ENCODE peak calls at places on chromosomes 13 and 19, in five cellular contexts. One of them, this sample, is unnamed.

GRCh38 chr19:1855828-1856255 is 7.5 kb downstream of the KLF16 start:
- DNase-seq in AG10803: peak; percentile 47
- DNase-seq in progenitor cell of endocrine pancreas: no peak
- DNase-seq in CD4-positive, alpha-beta T cell: no peak
- DNase-seq in left ventricle myocardium inferior: no peak
- DNase-seq in this sample: no peak

GRCh38 chr19:35899547-35900214 is 659 bp downstream of the NFKBID start:
- DNase-seq in progenitor cell of endocrine pancreas: peak; percentile 29
- DNase-seq in CD4-positive, alpha-beta T cell: peak; percentile 84
- DNase-seq in left ventricle myocardium inferior: peak; percentile 82
- DNase-seq in AG10803: peak; percentile 79
- DNase-seq in this sample: peak; percentile 84

GRCh38 chr19:10295305-10295846 is 5.6 kb downstream of the ICAM5 start:
- DNase-seq in AG10803: no peak
- DNase-seq in CD4-positive, alpha-beta T cell: peak; percentile 61
- DNase-seq in left ventricle myocardium inferior: no peak
- DNase-seq in progenitor cell of endocrine pancreas: no peak
- DNase-seq in this sample: peak; percentile 70

GRCh38 chr19:14167594-14168138 is 31.3 kb upstream of the ASF1B start:
- DNase-seq in AG10803: no peak
- DNase-seq in progenitor cell of endocrine pancreas: no peak
- DNase-seq in CD4-positive, alpha-beta T cell: peak; percentile 34
- DNase-seq in left ventricle myocardium inferior: no peak
- DNase-seq in this sample: peak; percentile 40

GRCh38 chr19:30799854-30800755 is 427.9 kb downstream of the ZNF536 start:
- DNase-seq in CD4-positive, alpha-beta T cell: no peak
- DNase-seq in left ventricle myocardium inferior: peak; percentile 44
- DNase-seq in AG10803: peak; percentile 8
- DNase-seq in progenitor cell of endocrine pancreas: peak; percentile 54
- DNase-seq in this sample: no peak

GRCh38 chr19:30722236-30722635 is 350.1 kb downstream of the ZNF536 start:
- DNase-seq in AG10803: no peak
- DNase-seq in left ventricle myocardium inferior: no peak
- DNase-seq in CD4-positive, alpha-beta T cell: no peak
- DNase-seq in progenitor cell of endocrine pancreas: no peak
- DNase-seq in this sample: no peak

GRCh38 chr13:60369242-60369641 is 27.8 kb upstream of the TDRD3 start:
- DNase-seq in CD4-positive, alpha-beta T cell: no peak
- DNase-seq in left ventricle myocardium inferior: no peak
- DNase-seq in progenitor cell of endocrine pancreas: no peak
- DNase-seq in AG10803: no peak
- DNase-seq in this sample: no peak

GRCh38 chr19:756232-756631 is 5.3 kb downstream of the MISP start:
- DNase-seq in progenitor cell of endocrine pancreas: no peak
- DNase-seq in CD4-positive, alpha-beta T cell: no peak
- DNase-seq in AG10803: peak; percentile 26
- DNase-seq in left ventricle myocardium inferior: no peak
- DNase-seq in this sample: no peak

GRCh38 chr13:63910406-63910957 is 2494.8 kb upstream of the PCDH20 start:
- DNase-seq in progenitor cell of endocrine pancreas: no peak
- DNase-seq in AG10803: no peak
- DNase-seq in CD4-positive, alpha-beta T cell: no peak
- DNase-seq in left ventricle myocardium inferior: no peak
- DNase-seq in this sample: no peak

GRCh38 chr19:4591296-4591695 is 31.8 kb upstream of the SEMA6B start:
- DNase-seq in CD4-positive, alpha-beta T cell: no peak
- DNase-seq in left ventricle myocardium inferior: no peak
- DNase-seq in progenitor cell of endocrine pancreas: no peak
- DNase-seq in AG10803: no peak
- DNase-seq in this sample: no peak

GRCh38 chr13:113742000-113742441 is 17.0 kb upstream of the TMEM255B start:
- DNase-seq in left ventricle myocardium inferior: no peak
- DNase-seq in progenitor cell of endocrine pancreas: no peak
- DNase-seq in CD4-positive, alpha-beta T cell: no peak
- DNase-seq in AG10803: peak; percentile 46
- DNase-seq in this sample: no peak

GRCh38 chr19:11418518-11419506 is at the start of gene RGL3:
- DNase-seq in AG10803: no peak
- DNase-seq in progenitor cell of endocrine pancreas: peak; percentile 79
- DNase-seq in CD4-positive, alpha-beta T cell: no peak
- DNase-seq in left ventricle myocardium inferior: peak; percentile 67
- DNase-seq in this sample: no peak

GRCh38 chr13:105336706-105337582 is 1198.5 kb downstream of the EFNB2 start:
- DNase-seq in AG10803: peak; percentile 78
- DNase-seq in CD4-positive, alpha-beta T cell: no peak
- DNase-seq in left ventricle myocardium inferior: no peak
- DNase-seq in progenitor cell of endocrine pancreas: no peak
- DNase-seq in this sample: no peak

GRCh38 chr13:51048166-51048461 is 63.0 kb downstream of the C13orf42 start:
- DNase-seq in left ventricle myocardium inferior: no peak
- DNase-seq in AG10803: no peak
- DNase-seq in progenitor cell of endocrine pancreas: no peak
- DNase-seq in CD4-positive, alpha-beta T cell: no peak
- DNase-seq in this sample: no peak

GRCh38 chr19:7251502-7251901 is 42.7 kb downstream of the INSR start:
- DNase-seq in left ventricle myocardium inferior: no peak
- DNase-seq in CD4-positive, alpha-beta T cell: no peak
- DNase-seq in AG10803: no peak
- DNase-seq in progenitor cell of endocrine pancreas: no peak
- DNase-seq in this sample: no peak

GRCh38 chr19:2523630-2524311 is 47.8 kb downstream of the GADD45B start:
- DNase-seq in left ventricle myocardium inferior: no peak
- DNase-seq in CD4-positive, alpha-beta T cell: no peak
- DNase-seq in AG10803: peak; percentile 83
- DNase-seq in progenitor cell of endocrine pancreas: no peak
- DNase-seq in this sample: no peak

GRCh38 chr19:9735986-9736385 is 32.6 kb downstream of the ZNF846 start:
- DNase-seq in left ventricle myocardium inferior: no peak
- DNase-seq in CD4-positive, alpha-beta T cell: no peak
- DNase-seq in AG10803: no peak
- DNase-seq in progenitor cell of endocrine pancreas: no peak
- DNase-seq in this sample: no peak

GRCh38 chr19:10352764-10353671 is 13.6 kb upstream of the ICAM3 start:
- DNase-seq in CD4-positive, alpha-beta T cell: no peak
- DNase-seq in AG10803: no peak
- DNase-seq in left ventricle myocardium inferior: peak; percentile 84
- DNase-seq in progenitor cell of endocrine pancreas: peak; percentile 55
- DNase-seq in this sample: no peak

GRCh38 chr13:33665776-33666175 is 152.2 kb upstream of the RFC3 start:
- DNase-seq in left ventricle myocardium inferior: no peak
- DNase-seq in CD4-positive, alpha-beta T cell: no peak
- DNase-seq in progenitor cell of endocrine pancreas: no peak
- DNase-seq in AG10803: peak; percentile 3
- DNase-seq in this sample: no peak

GRCh38 chr19:11446652-11447301 is 11.3 kb downstream of the PRKCSH start:
- DNase-seq in AG10803: no peak
- DNase-seq in progenitor cell of endocrine pancreas: peak; percentile 66
- DNase-seq in left ventricle myocardium inferior: peak; percentile 56
- DNase-seq in CD4-positive, alpha-beta T cell: peak; percentile 36
- DNase-seq in this sample: peak; percentile 42

GRCh38 chr13:27001705-27002104 is 169.9 kb downstream of the USP12 start:
- DNase-seq in AG10803: no peak
- DNase-seq in CD4-positive, alpha-beta T cell: no peak
- DNase-seq in left ventricle myocardium inferior: no peak
- DNase-seq in progenitor cell of endocrine pancreas: no peak
- DNase-seq in this sample: no peak

GRCh38 chr13:98575876-98576214 is 1.1 kb downstream of the STK24 start:
- DNase-seq in AG10803: no peak
- DNase-seq in CD4-positive, alpha-beta T cell: no peak
- DNase-seq in left ventricle myocardium inferior: no peak
- DNase-seq in progenitor cell of endocrine pancreas: no peak
- DNase-seq in this sample: no peak
- TF ChIP-seq CTCF in AG10803: no peak
- TF ChIP-seq CTCF in CD4-positive, alpha-beta T cell: no peak
- TF ChIP-seq CTCF in left ventricle myocardium inferior: no peak
- TF ChIP-seq CTCF in progenitor cell of endocrine pancreas: no peak
- TF ChIP-seq CTCF in this sample: no peak

GRCh38 chr13:19958119-19959111 is at the start of gene ZMYM2:
- DNase-seq in CD4-positive, alpha-beta T cell: peak; percentile 98
- DNase-seq in AG10803: peak; percentile 98
- DNase-seq in progenitor cell of endocrine pancreas: peak; percentile 99
- DNase-seq in left ventricle myocardium inferior: peak; percentile 99
- DNase-seq in this sample: peak; percentile 100

GRCh38 chr13:19959831-19960672 is 1.5 kb downstream of the ZMYM2 start:
- DNase-seq in CD4-positive, alpha-beta T cell: peak; percentile 75
- DNase-seq in left ventricle myocardium inferior: peak; percentile 76
- DNase-seq in AG10803: peak; percentile 89
- DNase-seq in progenitor cell of endocrine pancreas: peak; percentile 61
- DNase-seq in this sample: peak; percentile 73

GRCh38 chr13:19960673-19961015 is 2.1 kb downstream of the ZMYM2 start:
- DNase-seq in CD4-positive, alpha-beta T cell: no peak
- DNase-seq in left ventricle myocardium inferior: no peak
- DNase-seq in AG10803: no peak
- DNase-seq in progenitor cell of endocrine pancreas: no peak
- DNase-seq in this sample: no peak

GRCh38 chr13:19957320-19958118 is 1.0 kb upstream of the ZMYM2 start:
- DNase-seq in AG10803: peak; percentile 66
- DNase-seq in progenitor cell of endocrine pancreas: peak; percentile 63
- DNase-seq in left ventricle myocardium inferior: peak; percentile 66
- DNase-seq in CD4-positive, alpha-beta T cell: peak; percentile 62
- DNase-seq in this sample: peak; percentile 65

GRCh38 chr13:19959141-19959830 is 759 bp downstream of the ZMYM2 start:
- DNase-seq in CD4-positive, alpha-beta T cell: peak; percentile 59
- DNase-seq in progenitor cell of endocrine pancreas: peak; percentile 39
- DNase-seq in left ventricle myocardium inferior: peak; percentile 57
- DNase-seq in AG10803: peak; percentile 52
- DNase-seq in this sample: peak; percentile 66
- TF ChIP-seq CTCF in CD4-positive, alpha-beta T cell: no peak
- TF ChIP-seq CTCF in progenitor cell of endocrine pancreas: no peak
- TF ChIP-seq CTCF in left ventricle myocardium inferior: no peak
- TF ChIP-seq CTCF in AG10803: peak; percentile 14
- TF ChIP-seq CTCF in this sample: no peak

GRCh38 chr19:41137056-41137455 is 22.8 kb downstream of the CYP2F1 start:
- DNase-seq in CD4-positive, alpha-beta T cell: no peak
- DNase-seq in progenitor cell of endocrine pancreas: no peak
- DNase-seq in left ventricle myocardium inferior: no peak
- DNase-seq in AG10803: no peak
- DNase-seq in this sample: no peak
- TF ChIP-seq CTCF in CD4-positive, alpha-beta T cell: no peak
- TF ChIP-seq CTCF in progenitor cell of endocrine pancreas: no peak
- TF ChIP-seq CTCF in left ventricle myocardium inferior: no peak
- TF ChIP-seq CTCF in AG10803: no peak
- TF ChIP-seq CTCF in this sample: no peak

GRCh38 chr19:5622465-5623396 is at the start of the genes SAFB and SAFB2:
- DNase-seq in left ventricle myocardium inferior: peak; percentile 99
- DNase-seq in AG10803: peak; percentile 99
- DNase-seq in CD4-positive, alpha-beta T cell: peak; percentile 99
- DNase-seq in progenitor cell of endocrine pancreas: peak; percentile 99
- DNase-seq in this sample: peak; percentile 99
- TF ChIP-seq CTCF in left ventricle myocardium inferior: no peak
- TF ChIP-seq CTCF in AG10803: no peak
- TF ChIP-seq CTCF in CD4-positive, alpha-beta T cell: no peak
- TF ChIP-seq CTCF in progenitor cell of endocrine pancreas: no peak
- TF ChIP-seq CTCF in this sample: no peak

DNA sequence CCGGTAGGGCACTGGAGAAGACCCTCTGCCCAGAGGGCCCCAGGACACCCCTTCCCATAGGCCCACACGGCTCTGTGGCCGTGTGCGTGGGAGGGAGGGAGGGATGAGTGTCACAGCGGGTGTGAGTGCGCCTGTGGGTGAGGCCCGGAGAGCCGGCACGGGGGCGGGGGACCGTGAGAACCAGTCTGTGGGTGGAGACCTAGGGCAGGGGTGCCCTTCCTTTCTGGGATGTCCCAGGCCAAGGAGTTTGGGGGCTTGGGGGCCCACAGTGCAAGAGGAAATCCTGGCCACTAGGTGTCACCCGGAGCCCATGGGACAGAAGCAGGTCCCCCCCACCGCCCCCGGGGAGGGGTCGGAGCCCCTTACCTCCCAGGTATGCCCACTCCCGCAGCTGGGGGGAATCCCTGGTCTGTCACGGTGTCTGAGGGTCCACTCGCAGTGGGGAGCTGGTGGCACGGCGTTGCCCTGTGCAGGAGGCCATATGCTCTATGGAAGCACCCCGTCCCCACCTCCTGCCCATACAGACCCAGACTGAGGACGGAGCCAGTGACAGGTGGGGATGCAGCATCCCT is 16.0 kb upstream of the SLC7A10 start:
- DNase-seq in left ventricle myocardium inferior: no peak
- DNase-seq in progenitor cell of endocrine pancreas: no peak
- DNase-seq in CD4-positive, alpha-beta T cell: peak; percentile 15
- DNase-seq in AG10803: no peak
- DNase-seq in this sample: peak; percentile 40
- TF ChIP-seq CTCF in left ventricle myocardium inferior: peak; percentile 78
- TF ChIP-seq CTCF in progenitor cell of endocrine pancreas: peak; percentile 67
- TF ChIP-seq CTCF in CD4-positive, alpha-beta T cell: peak; percentile 62
- TF ChIP-seq CTCF in AG10803: peak; percentile 61
- TF ChIP-seq CTCF in this sample: peak; percentile 36

GRCh38 chr19:15631817-15632216 is 8.9 kb upstream of the CYP4F3 start:
- DNase-seq in AG10803: no peak
- DNase-seq in left ventricle myocardium inferior: no peak
- DNase-seq in CD4-positive, alpha-beta T cell: peak; percentile 24
- DNase-seq in progenitor cell of endocrine pancreas: no peak
- DNase-seq in this sample: no peak
- TF ChIP-seq CTCF in AG10803: peak; percentile 33
- TF ChIP-seq CTCF in left ventricle myocardium inferior: peak; percentile 54
- TF ChIP-seq CTCF in CD4-positive, alpha-beta T cell: peak; percentile 42
- TF ChIP-seq CTCF in progenitor cell of endocrine pancreas: no peak
- TF ChIP-seq CTCF in this sample: peak; percentile 46

GRCh38 chr19:28221736-28222135 is 991.2 kb downstream of the UQCRFS1 start:
- DNase-seq in left ventricle myocardium inferior: no peak
- DNase-seq in CD4-positive, alpha-beta T cell: no peak
- DNase-seq in progenitor cell of endocrine pancreas: no peak
- DNase-seq in AG10803: peak; percentile 3
- DNase-seq in this sample: no peak

GRCh38 chr19:28213476-28214082 is 999.4 kb downstream of the UQCRFS1 start:
- DNase-seq in left ventricle myocardium inferior: no peak
- DNase-seq in AG10803: peak; percentile 7
- DNase-seq in progenitor cell of endocrine pancreas: no peak
- DNase-seq in CD4-positive, alpha-beta T cell: no peak
- DNase-seq in this sample: no peak

GRCh38 chr19:28218728-28219127 is 994.2 kb downstream of the UQCRFS1 start:
- DNase-seq in CD4-positive, alpha-beta T cell: no peak
- DNase-seq in progenitor cell of endocrine pancreas: no peak
- DNase-seq in AG10803: no peak
- DNase-seq in left ventricle myocardium inferior: no peak
- DNase-seq in this sample: no peak

GRCh38 chr19:28217064-28217463 is 995.9 kb downstream of the UQCRFS1 start:
- DNase-seq in left ventricle myocardium inferior: no peak
- DNase-seq in CD4-positive, alpha-beta T cell: no peak
- DNase-seq in AG10803: no peak
- DNase-seq in progenitor cell of endocrine pancreas: no peak
- DNase-seq in this sample: no peak
- TF ChIP-seq CTCF in left ventricle myocardium inferior: peak; percentile 11
- TF ChIP-seq CTCF in CD4-positive, alpha-beta T cell: no peak
- TF ChIP-seq CTCF in AG10803: no peak
- TF ChIP-seq CTCF in progenitor cell of endocrine pancreas: no peak
- TF ChIP-seq CTCF in this sample: no peak

GRCh38 chr19:12687496-12688196 is at the start of gene GNG14:
- DNase-seq in CD4-positive, alpha-beta T cell: no peak
- DNase-seq in AG10803: no peak
- DNase-seq in left ventricle myocardium inferior: no peak
- DNase-seq in progenitor cell of endocrine pancreas: no peak
- DNase-seq in this sample: no peak
- TF ChIP-seq CTCF in CD4-positive, alpha-beta T cell: no peak
- TF ChIP-seq CTCF in AG10803: no peak
- TF ChIP-seq CTCF in left ventricle myocardium inferior: no peak
- TF ChIP-seq CTCF in progenitor cell of endocrine pancreas: no peak
- TF ChIP-seq CTCF in this sample: no peak